ENCODE peak calls at places on chromosomes 4 and X, in ten cellular contexts. O is stimulated activated CD4-positive, alpha-beta T cell treated with anti-CD3 and anti-CD28 coated beads, Interleukin-2, amount 100 ng/mL, for 48 hours; A is HCEC 1CT; R is psoas muscle; L is aorta; K is activated naive CD4-positive, alpha-beta T cell treated with Interleukin-2 at 50 U/mL for 16 hours; B is SW480; D is NAMALWA; N is CD4-positive, alpha-beta T cell; T is activated CD8-positive, alpha-beta memory T cell treated with anti-CD3 and anti-CD28 coated beads for 48 hours. I is an unnamed sample.

GRCh38 chrX:81301877-81302276 is 100.0 kb downstream of the SH3BGRL start:
- DNase-seq in O (no peak), A (no peak), R (no peak), L (no peak), K (no peak), B (no peak), D (no peak), N (no peak), T (no peak), I (no peak)

GRCh38 chrX:78573630-78574029 is 85.5 kb downstream of the RTL3 start:
- DNase-seq in O (no peak), A (no peak), R (no peak), L (no peak), K (no peak), B (no peak), D (no peak), N (no peak), T (no peak), I (no peak)

GRCh38 chr4:77525538-77525937 is 80.1 kb upstream of the CXCL13 start:
- DNase-seq in O (no peak), A (no peak), R (no peak), L (no peak), K (no peak), B (no peak), D (no peak), N (no peak), T (no peak), I (no peak)

GRCh38 chrX:149198980-149199732 is 305.9 kb downstream of the IDS start:
- DNase-seq in O (no peak), A (no peak), R (no peak), L (no peak), K (no peak), B (no peak), D (no peak), N (no peak), T (no peak), I (no peak)

GRCh38 chr4:158818595-158818994 is 49.8 kb downstream of the FNIP2 start:
- DNase-seq in O (no peak), A (no peak), R (no peak), L (no peak), K (no peak), B (no peak), D (no peak), N (no peak), T (no peak), I (no peak)

GRCh38 chrX:79556750-79557149 is 189.6 kb upstream of the ITM2A start:
- DNase-seq in O (no peak), A (no peak), R (no peak), L (no peak), K (no peak), B (no peak), D (no peak), N (no peak), T (no peak), I (no peak)

GRCh38 chr4:125639182-125639621 is 324.4 kb downstream of the FAT4 start:
- DNase-seq in O (no peak), A (no peak), R (no peak), L (peak; percentile 50), K (no peak), B (no peak), D (no peak), N (no peak), T (no peak), I (no peak)

GRCh38 chr4:132809298-132810032 is 339.6 kb upstream of the PCDH10 start:
- DNase-seq in O (no peak), A (no peak), R (no peak), L (no peak), K (no peak), B (no peak), D (peak; percentile 47), N (no peak), T (no peak), I (no peak)

GRCh38 chr4:116849620-116850019 is 235.8 kb downstream of the TRAM1L1 start:
- DNase-seq in O (no peak), A (no peak), R (no peak), L (no peak), K (no peak), B (no peak), D (no peak), N (no peak), T (no peak), I (no peak)

GRCh38 chrX:12901486-12901885 is 4.9 kb upstream of the TLR8 start:
- DNase-seq in O (peak; percentile 67), A (no peak), R (peak; percentile 59), L (peak; percentile 62), K (peak; percentile 63), B (peak; percentile 28), D (peak; percentile 74), N (peak; percentile 60), T (peak; percentile 22), I (peak; percentile 70)

GRCh38 chrX:120419465-120419864 is 49.6 kb downstream of the LAMP2 start:
- DNase-seq in O (no peak), A (no peak), R (no peak), L (no peak), K (peak; percentile 2), B (no peak), D (peak; percentile 28), N (peak; percentile 5), T (no peak), I (no peak)

GRCh38 chrX:118761950-118762725 is 34.7 kb downstream of the IL13RA1 start:
- DNase-seq in O (no peak), A (no peak), R (no peak), L (no peak), K (no peak), B (peak; percentile 5), D (peak; percentile 11), N (no peak), T (no peak), I (no peak)

GRCh38 chr4:186839122-186840037 is 115.7 kb upstream of the FAT1 start:
- DNase-seq in O (no peak), A (peak; percentile 70), R (peak; percentile 58), L (peak; percentile 62), K (no peak), B (peak; percentile 21), D (no peak), N (no peak), T (no peak), I (no peak)

GRCh38 chr4:133156096-133156495 is 7.0 kb downstream of the PCDH10 start:
- DNase-seq in O (no peak), A (no peak), R (no peak), L (no peak), K (no peak), B (no peak), D (no peak), N (no peak), T (no peak), I (no peak)

GRCh38 chr4:95537181-95537580 is 11.6 kb downstream of the UNC5C start:
- DNase-seq in O (no peak), A (no peak), R (no peak), L (no peak), K (no peak), B (no peak), D (no peak), N (no peak), T (no peak), I (no peak)

GRCh38 chr4:7276538-7276937 is 84.2 kb downstream of the SORCS2 start:
- DNase-seq in O (no peak), A (no peak), R (no peak), L (no peak), K (no peak), B (no peak), D (no peak), N (no peak), T (no peak), I (peak; percentile 34)

GRCh38 chr4:186724861-186725419 is 1.3 kb upstream of the FAT1 start:
- DNase-seq in O (no peak), A (no peak), R (no peak), L (no peak), K (no peak), B (peak; percentile 40), D (no peak), N (no peak), T (no peak), I (no peak)

GRCh38 chr4:7434766-7435150 is at the start of gene PSAPL1:
- DNase-seq in O (no peak), A (no peak), R (peak; percentile 39), L (peak; percentile 44), K (no peak), B (peak; percentile 74), D (no peak), N (no peak), T (no peak), I (no peak)

I was measured in Right ventricle myocardium inferior.